ENCODE peak calls at places on chromosome 20, in five cellular contexts. One of them, this sample, is unnamed.

GRCh38 chr20:48776306-48776705 is 51.5 kb downstream of the PREX1 start:
- DNase-seq in A172: peak
- DNase-seq in hepatocyte: no peak
- DNase-seq in cardiac septum: no peak
- DNase-seq in iPS-NIHi11: no peak
- DNase-seq in this sample: peak

GRCh38 chr20:38602185-38602581 is 574 bp downstream of the ARHGAP40 start:
- DNase-seq in iPS-NIHi11: no peak
- DNase-seq in cardiac septum: no peak
- DNase-seq in hepatocyte: no peak
- DNase-seq in A172: no peak
- DNase-seq in this sample: no peak

GRCh38 chr20:11581271-11581670 is 336.4 kb upstream of the BTBD3 start:
- DNase-seq in A172: peak
- DNase-seq in hepatocyte: no peak
- DNase-seq in iPS-NIHi11: peak
- DNase-seq in cardiac septum: no peak
- DNase-seq in this sample: no peak

GRCh38 chr20:23227976-23228375 is 122.6 kb upstream of the NXT1 start:
- DNase-seq in iPS-NIHi11: no peak
- DNase-seq in hepatocyte: peak
- DNase-seq in cardiac septum: no peak
- DNase-seq in A172: no peak
- DNase-seq in this sample: peak

GRCh38 chr20:24584538-24585356 is 115.3 kb downstream of the SYNDIG1 start:
- DNase-seq in hepatocyte: no peak
- DNase-seq in A172: peak
- DNase-seq in iPS-NIHi11: no peak
- DNase-seq in cardiac septum: no peak
- DNase-seq in this sample: peak

GRCh38 chr20:25539742-25540201 is 45.6 kb downstream of the NINL start:
- DNase-seq in hepatocyte: no peak
- DNase-seq in iPS-NIHi11: no peak
- DNase-seq in cardiac septum: no peak
- DNase-seq in A172: no peak
- DNase-seq in this sample: peak

GRCh38 chr20:8271727-8272126 is 139.7 kb downstream of the PLCB1 start:
- DNase-seq in A172: no peak
- DNase-seq in cardiac septum: no peak
- DNase-seq in iPS-NIHi11: no peak
- DNase-seq in hepatocyte: no peak
- DNase-seq in this sample: peak

GRCh38 chr20:584375-585301 is 25.5 kb downstream of the TCF15 start:
- DNase-seq in hepatocyte: no peak
- DNase-seq in iPS-NIHi11: no peak
- DNase-seq in cardiac septum: no peak
- DNase-seq in A172: peak
- DNase-seq in this sample: no peak

GRCh38 chr20:20621191-20621590 is 91.3 kb downstream of the RALGAPA2 start:
- DNase-seq in cardiac septum: no peak
- DNase-seq in iPS-NIHi11: no peak
- DNase-seq in hepatocyte: no peak
- DNase-seq in A172: no peak
- DNase-seq in this sample: no peak

GRCh38 chr20:58876437-58876836 is 23.9 kb downstream of the GNAS start:
- DNase-seq in hepatocyte: no peak
- DNase-seq in A172: no peak
- DNase-seq in cardiac septum: no peak
- DNase-seq in iPS-NIHi11: no peak
- DNase-seq in this sample: no peak

GRCh38 chr20:32898721-32899120 is 40.0 kb downstream of the EFCAB8 start:
- DNase-seq in hepatocyte: no peak
- DNase-seq in cardiac septum: no peak
- DNase-seq in iPS-NIHi11: no peak
- DNase-seq in A172: no peak
- DNase-seq in this sample: peak

GRCh38 chr20:48782901-48783308 is 44.9 kb downstream of the PREX1 start:
- DNase-seq in A172: no peak
- DNase-seq in cardiac septum: no peak
- DNase-seq in iPS-NIHi11: no peak
- DNase-seq in hepatocyte: no peak
- DNase-seq in this sample: no peak

GRCh38 chr20:10523438-10523837 is 88.3 kb downstream of the SLX4IP start:
- DNase-seq in cardiac septum: no peak
- DNase-seq in hepatocyte: no peak
- DNase-seq in A172: no peak
- DNase-seq in iPS-NIHi11: no peak
- DNase-seq in this sample: no peak

GRCh38 chr20:24949756-24950127 is 673 bp downstream of the CST7 start:
- DNase-seq in cardiac septum: no peak
- DNase-seq in A172: peak
- DNase-seq in iPS-NIHi11: no peak
- DNase-seq in hepatocyte: no peak
- DNase-seq in this sample: no peak

GRCh38 chr20:38877483-38877882 is 48.7 kb upstream of the FAM83D start:
- DNase-seq in A172: no peak
- DNase-seq in cardiac septum: no peak
- DNase-seq in hepatocyte: no peak
- DNase-seq in iPS-NIHi11: no peak
- DNase-seq in this sample: no peak

GRCh38 chr20:57451759-57452661 is 60.8 kb downstream of the RBM38 start:
- DNase-seq in hepatocyte: no peak
- DNase-seq in iPS-NIHi11: no peak
- DNase-seq in A172: no peak
- DNase-seq in cardiac septum: no peak
- DNase-seq in this sample: no peak

GRCh38 chr20:840858-841567 is 7.5 kb downstream of the FAM110A start:
- DNase-seq in iPS-NIHi11: peak
- DNase-seq in hepatocyte: peak
- DNase-seq in A172: no peak
- DNase-seq in cardiac septum: no peak
- DNase-seq in this sample: no peak

GRCh38 chr20:52313335-52313963 is 121.9 kb upstream of the ZFP64 start:
- DNase-seq in A172: peak
- DNase-seq in iPS-NIHi11: peak
- DNase-seq in cardiac septum: no peak
- DNase-seq in hepatocyte: peak
- DNase-seq in this sample: peak

GRCh38 chr20:63312690-63313348 is 19.8 kb downstream of the COL20A1 start:
- DNase-seq in cardiac septum: no peak
- DNase-seq in A172: no peak
- DNase-seq in iPS-NIHi11: no peak
- DNase-seq in hepatocyte: no peak
- DNase-seq in this sample: peak

This sample was measured in fibroblast of lung.